ENCODE peak calls at places on chromosomes 11 and 22, in ten cellular contexts. One of them, this sample, is unnamed.

GRCh38 chr11:30583505-30584280 is 2.5 kb downstream of the MPPED2 start:
- DNase-seq in stimulated activated CD8-positive, alpha-beta memory T cell treated with anti-CD3 and anti-CD28 coated beads, Interleukin-4, amount 100 ng/mL, for 4 hours: no peak
- DNase-seq in effector memory CD8-positive, alpha-beta T cell: no peak
- DNase-seq in activated CD8-positive, alpha-beta T cell treated with anti-CD3 and anti-CD28 coated beads, Interleukin-2, amount 10 ng/mL, durations not matched to agents 7 days and 5 days: no peak
- DNase-seq in myocyte: no peak
- DNase-seq in 8988T: peak; percentile 29
- DNase-seq in endothelial cell: peak; percentile 8
- DNase-seq in NCI-H2029: no peak
- DNase-seq in adrenal gland: peak; percentile 15
- DNase-seq in bronchial epithelial cell: no peak
- DNase-seq in this sample: no peak

GRCh38 chr11:2420502-2421225 is 20.1 kb downstream of the TSSC4 start:
- DNase-seq in endothelial cell: peak; percentile 84
- DNase-seq in myocyte: peak; percentile 72
- DNase-seq in bronchial epithelial cell: peak; percentile 25
- DNase-seq in effector memory CD8-positive, alpha-beta T cell: peak; percentile 70
- DNase-seq in activated CD8-positive, alpha-beta T cell treated with anti-CD3 and anti-CD28 coated beads, Interleukin-2, amount 10 ng/mL, durations not matched to agents 7 days and 5 days: peak; percentile 78
- DNase-seq in 8988T: peak; percentile 100
- DNase-seq in NCI-H2029: peak; percentile 60
- DNase-seq in stimulated activated CD8-positive, alpha-beta memory T cell treated with anti-CD3 and anti-CD28 coated beads, Interleukin-4, amount 100 ng/mL, for 4 hours: peak; percentile 54
- DNase-seq in adrenal gland: peak; percentile 58
- DNase-seq in this sample: peak; percentile 69

GRCh38 chr11:93054881-93055280 is 85.4 kb downstream of the MTNR1B start:
- DNase-seq in bronchial epithelial cell: peak; percentile 99
- DNase-seq in 8988T: peak; percentile 32
- DNase-seq in activated CD8-positive, alpha-beta T cell treated with anti-CD3 and anti-CD28 coated beads, Interleukin-2, amount 10 ng/mL, durations not matched to agents 7 days and 5 days: no peak
- DNase-seq in myocyte: peak; percentile 87
- DNase-seq in endothelial cell: no peak
- DNase-seq in NCI-H2029: no peak
- DNase-seq in effector memory CD8-positive, alpha-beta T cell: no peak
- DNase-seq in stimulated activated CD8-positive, alpha-beta memory T cell treated with anti-CD3 and anti-CD28 coated beads, Interleukin-4, amount 100 ng/mL, for 4 hours: no peak
- DNase-seq in adrenal gland: peak; percentile 45
- DNase-seq in this sample: no peak

GRCh38 chr22:17332109-17332508 is 37.2 kb upstream of the CECR2 start:
- DNase-seq in activated CD8-positive, alpha-beta T cell treated with anti-CD3 and anti-CD28 coated beads, Interleukin-2, amount 10 ng/mL, durations not matched to agents 7 days and 5 days: no peak
- DNase-seq in bronchial epithelial cell: no peak
- DNase-seq in effector memory CD8-positive, alpha-beta T cell: no peak
- DNase-seq in adrenal gland: no peak
- DNase-seq in endothelial cell: no peak
- DNase-seq in stimulated activated CD8-positive, alpha-beta memory T cell treated with anti-CD3 and anti-CD28 coated beads, Interleukin-4, amount 100 ng/mL, for 4 hours: no peak
- DNase-seq in 8988T: no peak
- DNase-seq in NCI-H2029: no peak
- DNase-seq in myocyte: no peak
- DNase-seq in this sample: no peak

GRCh38 chr11:74417860-74418508 is 19.8 kb upstream of the PGM2L1 start:
- DNase-seq in effector memory CD8-positive, alpha-beta T cell: no peak
- DNase-seq in myocyte: peak; percentile 59
- DNase-seq in adrenal gland: no peak
- DNase-seq in bronchial epithelial cell: peak; percentile 5
- DNase-seq in stimulated activated CD8-positive, alpha-beta memory T cell treated with anti-CD3 and anti-CD28 coated beads, Interleukin-4, amount 100 ng/mL, for 4 hours: no peak
- DNase-seq in endothelial cell: no peak
- DNase-seq in NCI-H2029: no peak
- DNase-seq in activated CD8-positive, alpha-beta T cell treated with anti-CD3 and anti-CD28 coated beads, Interleukin-2, amount 10 ng/mL, durations not matched to agents 7 days and 5 days: no peak
- DNase-seq in 8988T: no peak
- DNase-seq in this sample: no peak

GRCh38 chr11:93504110-93505095 is 38.8 kb downstream of the SMCO4 start:
- DNase-seq in adrenal gland: no peak
- DNase-seq in activated CD8-positive, alpha-beta T cell treated with anti-CD3 and anti-CD28 coated beads, Interleukin-2, amount 10 ng/mL, durations not matched to agents 7 days and 5 days: no peak
- DNase-seq in bronchial epithelial cell: no peak
- DNase-seq in myocyte: no peak
- DNase-seq in stimulated activated CD8-positive, alpha-beta memory T cell treated with anti-CD3 and anti-CD28 coated beads, Interleukin-4, amount 100 ng/mL, for 4 hours: no peak
- DNase-seq in endothelial cell: no peak
- DNase-seq in effector memory CD8-positive, alpha-beta T cell: no peak
- DNase-seq in 8988T: no peak
- DNase-seq in NCI-H2029: no peak
- DNase-seq in this sample: no peak

GRCh38 chr11:37199082-37199481 is 601.0 kb upstream of the RAG2 start:
- DNase-seq in 8988T: no peak
- DNase-seq in adrenal gland: no peak
- DNase-seq in bronchial epithelial cell: no peak
- DNase-seq in myocyte: no peak
- DNase-seq in activated CD8-positive, alpha-beta T cell treated with anti-CD3 and anti-CD28 coated beads, Interleukin-2, amount 10 ng/mL, durations not matched to agents 7 days and 5 days: no peak
- DNase-seq in stimulated activated CD8-positive, alpha-beta memory T cell treated with anti-CD3 and anti-CD28 coated beads, Interleukin-4, amount 100 ng/mL, for 4 hours: no peak
- DNase-seq in effector memory CD8-positive, alpha-beta T cell: no peak
- DNase-seq in endothelial cell: no peak
- DNase-seq in NCI-H2029: no peak
- DNase-seq in this sample: no peak

GRCh38 chr11:125114518-125114917 is 3.1 kb upstream of the TMEM218 start:
- DNase-seq in bronchial epithelial cell: no peak
- DNase-seq in stimulated activated CD8-positive, alpha-beta memory T cell treated with anti-CD3 and anti-CD28 coated beads, Interleukin-4, amount 100 ng/mL, for 4 hours: no peak
- DNase-seq in effector memory CD8-positive, alpha-beta T cell: no peak
- DNase-seq in adrenal gland: no peak
- DNase-seq in activated CD8-positive, alpha-beta T cell treated with anti-CD3 and anti-CD28 coated beads, Interleukin-2, amount 10 ng/mL, durations not matched to agents 7 days and 5 days: peak; percentile 24
- DNase-seq in 8988T: no peak
- DNase-seq in endothelial cell: no peak
- DNase-seq in myocyte: no peak
- DNase-seq in NCI-H2029: no peak
- DNase-seq in this sample: no peak

GRCh38 chr11:45285931-45286632 is at the start of gene SYT13:
- DNase-seq in bronchial epithelial cell: no peak
- DNase-seq in NCI-H2029: peak; percentile 66
- DNase-seq in endothelial cell: peak; percentile 57
- DNase-seq in stimulated activated CD8-positive, alpha-beta memory T cell treated with anti-CD3 and anti-CD28 coated beads, Interleukin-4, amount 100 ng/mL, for 4 hours: no peak
- DNase-seq in adrenal gland: no peak
- DNase-seq in effector memory CD8-positive, alpha-beta T cell: no peak
- DNase-seq in myocyte: no peak
- DNase-seq in 8988T: no peak
- DNase-seq in activated CD8-positive, alpha-beta T cell treated with anti-CD3 and anti-CD28 coated beads, Interleukin-2, amount 10 ng/mL, durations not matched to agents 7 days and 5 days: no peak
- DNase-seq in this sample: no peak

GRCh38 chr22:39932918-39933649 is 27.1 kb upstream of the TMA7B start:
- DNase-seq in bronchial epithelial cell: peak; percentile 13
- DNase-seq in activated CD8-positive, alpha-beta T cell treated with anti-CD3 and anti-CD28 coated beads, Interleukin-2, amount 10 ng/mL, durations not matched to agents 7 days and 5 days: peak; percentile 83
- DNase-seq in myocyte: peak; percentile 12
- DNase-seq in stimulated activated CD8-positive, alpha-beta memory T cell treated with anti-CD3 and anti-CD28 coated beads, Interleukin-4, amount 100 ng/mL, for 4 hours: no peak
- DNase-seq in effector memory CD8-positive, alpha-beta T cell: peak; percentile 53
- DNase-seq in endothelial cell: peak; percentile 55
- DNase-seq in 8988T: peak; percentile 20
- DNase-seq in adrenal gland: no peak
- DNase-seq in NCI-H2029: no peak
- DNase-seq in this sample: peak; percentile 36

GRCh38 chr11:134067486-134067885 is 1.4 kb upstream of the JAM3 start:
- DNase-seq in endothelial cell: no peak
- DNase-seq in stimulated activated CD8-positive, alpha-beta memory T cell treated with anti-CD3 and anti-CD28 coated beads, Interleukin-4, amount 100 ng/mL, for 4 hours: no peak
- DNase-seq in effector memory CD8-positive, alpha-beta T cell: no peak
- DNase-seq in adrenal gland: no peak
- DNase-seq in 8988T: no peak
- DNase-seq in activated CD8-positive, alpha-beta T cell treated with anti-CD3 and anti-CD28 coated beads, Interleukin-2, amount 10 ng/mL, durations not matched to agents 7 days and 5 days: no peak
- DNase-seq in bronchial epithelial cell: no peak
- DNase-seq in myocyte: no peak
- DNase-seq in NCI-H2029: no peak
- DNase-seq in this sample: no peak

GRCh38 chr22:35615156-35615555 is 2.0 kb downstream of the MB start:
- DNase-seq in myocyte: no peak
- DNase-seq in bronchial epithelial cell: no peak
- DNase-seq in adrenal gland: no peak
- DNase-seq in NCI-H2029: no peak
- DNase-seq in activated CD8-positive, alpha-beta T cell treated with anti-CD3 and anti-CD28 coated beads, Interleukin-2, amount 10 ng/mL, durations not matched to agents 7 days and 5 days: no peak
- DNase-seq in stimulated activated CD8-positive, alpha-beta memory T cell treated with anti-CD3 and anti-CD28 coated beads, Interleukin-4, amount 100 ng/mL, for 4 hours: no peak
- DNase-seq in endothelial cell: no peak
- DNase-seq in effector memory CD8-positive, alpha-beta T cell: no peak
- DNase-seq in 8988T: no peak
- DNase-seq in this sample: no peak

GRCh38 chr11:45603930-45604682 is 61.3 kb downstream of the CHST1 start:
- DNase-seq in adrenal gland: no peak
- DNase-seq in NCI-H2029: no peak
- DNase-seq in bronchial epithelial cell: no peak
- DNase-seq in endothelial cell: peak; percentile 62
- DNase-seq in stimulated activated CD8-positive, alpha-beta memory T cell treated with anti-CD3 and anti-CD28 coated beads, Interleukin-4, amount 100 ng/mL, for 4 hours: no peak
- DNase-seq in 8988T: no peak
- DNase-seq in effector memory CD8-positive, alpha-beta T cell: no peak
- DNase-seq in activated CD8-positive, alpha-beta T cell treated with anti-CD3 and anti-CD28 coated beads, Interleukin-2, amount 10 ng/mL, durations not matched to agents 7 days and 5 days: no peak
- DNase-seq in myocyte: no peak
- DNase-seq in this sample: no peak

GRCh38 chr22:46092646-46093410 is 57.5 kb upstream of the PPARA start:
- DNase-seq in myocyte: peak; percentile 42
- DNase-seq in 8988T: no peak
- DNase-seq in NCI-H2029: no peak
- DNase-seq in stimulated activated CD8-positive, alpha-beta memory T cell treated with anti-CD3 and anti-CD28 coated beads, Interleukin-4, amount 100 ng/mL, for 4 hours: no peak
- DNase-seq in bronchial epithelial cell: no peak
- DNase-seq in activated CD8-positive, alpha-beta T cell treated with anti-CD3 and anti-CD28 coated beads, Interleukin-2, amount 10 ng/mL, durations not matched to agents 7 days and 5 days: no peak
- DNase-seq in adrenal gland: no peak
- DNase-seq in endothelial cell: no peak
- DNase-seq in effector memory CD8-positive, alpha-beta T cell: no peak
- DNase-seq in this sample: no peak

GRCh38 chr22:46972256-46972655 is 209.8 kb downstream of the TBC1D22A start:
- DNase-seq in bronchial epithelial cell: no peak
- DNase-seq in activated CD8-positive, alpha-beta T cell treated with anti-CD3 and anti-CD28 coated beads, Interleukin-2, amount 10 ng/mL, durations not matched to agents 7 days and 5 days: no peak
- DNase-seq in effector memory CD8-positive, alpha-beta T cell: no peak
- DNase-seq in stimulated activated CD8-positive, alpha-beta memory T cell treated with anti-CD3 and anti-CD28 coated beads, Interleukin-4, amount 100 ng/mL, for 4 hours: no peak
- DNase-seq in NCI-H2029: no peak
- DNase-seq in endothelial cell: no peak
- DNase-seq in adrenal gland: no peak
- DNase-seq in myocyte: no peak
- DNase-seq in 8988T: no peak
- DNase-seq in this sample: no peak

GRCh38 chr22:38040953-38041759 is 16.0 kb upstream of the PICK1 start:
- DNase-seq in stimulated activated CD8-positive, alpha-beta memory T cell treated with anti-CD3 and anti-CD28 coated beads, Interleukin-4, amount 100 ng/mL, for 4 hours: no peak
- DNase-seq in adrenal gland: no peak
- DNase-seq in 8988T: no peak
- DNase-seq in myocyte: no peak
- DNase-seq in effector memory CD8-positive, alpha-beta T cell: no peak
- DNase-seq in endothelial cell: no peak
- DNase-seq in activated CD8-positive, alpha-beta T cell treated with anti-CD3 and anti-CD28 coated beads, Interleukin-2, amount 10 ng/mL, durations not matched to agents 7 days and 5 days: no peak
- DNase-seq in NCI-H2029: no peak
- DNase-seq in bronchial epithelial cell: no peak
- DNase-seq in this sample: no peak

GRCh38 chr11:62627718-62628117 is 5.9 kb upstream of the B3GAT3 start:
- DNase-seq in adrenal gland: no peak
- DNase-seq in 8988T: no peak
- DNase-seq in NCI-H2029: no peak
- DNase-seq in bronchial epithelial cell: no peak
- DNase-seq in myocyte: no peak
- DNase-seq in effector memory CD8-positive, alpha-beta T cell: no peak
- DNase-seq in stimulated activated CD8-positive, alpha-beta memory T cell treated with anti-CD3 and anti-CD28 coated beads, Interleukin-4, amount 100 ng/mL, for 4 hours: no peak
- DNase-seq in activated CD8-positive, alpha-beta T cell treated with anti-CD3 and anti-CD28 coated beads, Interleukin-2, amount 10 ng/mL, durations not matched to agents 7 days and 5 days: no peak
- DNase-seq in endothelial cell: no peak
- DNase-seq in this sample: no peak

GRCh38 chr22:19406281-19406811 is 25.2 kb downstream of the HIRA start:
- DNase-seq in activated CD8-positive, alpha-beta T cell treated with anti-CD3 and anti-CD28 coated beads, Interleukin-2, amount 10 ng/mL, durations not matched to agents 7 days and 5 days: no peak
- DNase-seq in NCI-H2029: no peak
- DNase-seq in 8988T: no peak
- DNase-seq in myocyte: no peak
- DNase-seq in bronchial epithelial cell: no peak
- DNase-seq in endothelial cell: no peak
- DNase-seq in effector memory CD8-positive, alpha-beta T cell: no peak
- DNase-seq in stimulated activated CD8-positive, alpha-beta memory T cell treated with anti-CD3 and anti-CD28 coated beads, Interleukin-4, amount 100 ng/mL, for 4 hours: no peak
- DNase-seq in adrenal gland: no peak
- DNase-seq in this sample: no peak

GRCh38 chr11:66510271-66510989 is at the start of gene BBS1:
- DNase-seq in bronchial epithelial cell: peak; percentile 50
- DNase-seq in effector memory CD8-positive, alpha-beta T cell: peak; percentile 78
- DNase-seq in endothelial cell: peak; percentile 85
- DNase-seq in 8988T: peak; percentile 93
- DNase-seq in NCI-H2029: peak; percentile 72
- DNase-seq in activated CD8-positive, alpha-beta T cell treated with anti-CD3 and anti-CD28 coated beads, Interleukin-2, amount 10 ng/mL, durations not matched to agents 7 days and 5 days: peak; percentile 83
- DNase-seq in myocyte: peak; percentile 81
- DNase-seq in adrenal gland: peak; percentile 82
- DNase-seq in stimulated activated CD8-positive, alpha-beta memory T cell treated with anti-CD3 and anti-CD28 coated beads, Interleukin-4, amount 100 ng/mL, for 4 hours: peak; percentile 67
- DNase-seq in this sample: peak; percentile 64

GRCh38 chr11:37061426-37061825 is 463.4 kb upstream of the RAG2 start:
- DNase-seq in activated CD8-positive, alpha-beta T cell treated with anti-CD3 and anti-CD28 coated beads, Interleukin-2, amount 10 ng/mL, durations not matched to agents 7 days and 5 days: no peak
- DNase-seq in stimulated activated CD8-positive, alpha-beta memory T cell treated with anti-CD3 and anti-CD28 coated beads, Interleukin-4, amount 100 ng/mL, for 4 hours: no peak
- DNase-seq in adrenal gland: no peak
- DNase-seq in effector memory CD8-positive, alpha-beta T cell: no peak
- DNase-seq in myocyte: no peak
- DNase-seq in endothelial cell: no peak
- DNase-seq in 8988T: no peak
- DNase-seq in bronchial epithelial cell: peak; percentile 1
- DNase-seq in NCI-H2029: no peak
- DNase-seq in this sample: no peak

GRCh38 chr11:130785376-130786110 is 130.7 kb downstream of the SNX19 start:
- DNase-seq in 8988T: no peak
- DNase-seq in NCI-H2029: no peak
- DNase-seq in effector memory CD8-positive, alpha-beta T cell: no peak
- DNase-seq in endothelial cell: no peak
- DNase-seq in activated CD8-positive, alpha-beta T cell treated with anti-CD3 and anti-CD28 coated beads, Interleukin-2, amount 10 ng/mL, durations not matched to agents 7 days and 5 days: no peak
- DNase-seq in myocyte: peak; percentile 46
- DNase-seq in adrenal gland: no peak
- DNase-seq in bronchial epithelial cell: peak; percentile 41
- DNase-seq in stimulated activated CD8-positive, alpha-beta memory T cell treated with anti-CD3 and anti-CD28 coated beads, Interleukin-4, amount 100 ng/mL, for 4 hours: no peak
- DNase-seq in this sample: no peak

GRCh38 chr11:67463680-67464410 is 5.2 kb downstream of the TMEM134 start:
- DNase-seq in activated CD8-positive, alpha-beta T cell treated with anti-CD3 and anti-CD28 coated beads, Interleukin-2, amount 10 ng/mL, durations not matched to agents 7 days and 5 days: no peak
- DNase-seq in NCI-H2029: no peak
- DNase-seq in bronchial epithelial cell: peak; percentile 60
- DNase-seq in 8988T: no peak
- DNase-seq in adrenal gland: peak; percentile 98
- DNase-seq in myocyte: peak; percentile 69
- DNase-seq in stimulated activated CD8-positive, alpha-beta memory T cell treated with anti-CD3 and anti-CD28 coated beads, Interleukin-4, amount 100 ng/mL, for 4 hours: no peak
- DNase-seq in effector memory CD8-positive, alpha-beta T cell: no peak
- DNase-seq in endothelial cell: no peak
- DNase-seq in this sample: no peak

GRCh38 chr11:11534981-11535380 is 86.8 kb downstream of the GALNT18 start:
- DNase-seq in bronchial epithelial cell: no peak
- DNase-seq in myocyte: peak; percentile 88
- DNase-seq in 8988T: no peak
- DNase-seq in stimulated activated CD8-positive, alpha-beta memory T cell treated with anti-CD3 and anti-CD28 coated beads, Interleukin-4, amount 100 ng/mL, for 4 hours: no peak
- DNase-seq in activated CD8-positive, alpha-beta T cell treated with anti-CD3 and anti-CD28 coated beads, Interleukin-2, amount 10 ng/mL, durations not matched to agents 7 days and 5 days: no peak
- DNase-seq in effector memory CD8-positive, alpha-beta T cell: no peak
- DNase-seq in adrenal gland: no peak
- DNase-seq in NCI-H2029: peak; percentile 88
- DNase-seq in endothelial cell: no peak
- DNase-seq in this sample: no peak

GRCh38 chr11:72812968-72813739 is 1.1 kb upstream of the ATG16L2 start:
- DNase-seq in adrenal gland: peak; percentile 61
- DNase-seq in activated CD8-positive, alpha-beta T cell treated with anti-CD3 and anti-CD28 coated beads, Interleukin-2, amount 10 ng/mL, durations not matched to agents 7 days and 5 days: peak; percentile 82
- DNase-seq in 8988T: peak; percentile 86
- DNase-seq in myocyte: peak; percentile 76
- DNase-seq in effector memory CD8-positive, alpha-beta T cell: peak; percentile 69
- DNase-seq in stimulated activated CD8-positive, alpha-beta memory T cell treated with anti-CD3 and anti-CD28 coated beads, Interleukin-4, amount 100 ng/mL, for 4 hours: peak; percentile 66
- DNase-seq in NCI-H2029: no peak
- DNase-seq in endothelial cell: peak; percentile 61
- DNase-seq in bronchial epithelial cell: peak; percentile 72
- DNase-seq in this sample: peak; percentile 57

GRCh38 chr11:72446929-72447753 is 12.8 kb upstream of the CLPB start:
- DNase-seq in bronchial epithelial cell: peak; percentile 69
- DNase-seq in myocyte: peak; percentile 70
- DNase-seq in effector memory CD8-positive, alpha-beta T cell: no peak
- DNase-seq in activated CD8-positive, alpha-beta T cell treated with anti-CD3 and anti-CD28 coated beads, Interleukin-2, amount 10 ng/mL, durations not matched to agents 7 days and 5 days: peak; percentile 38
- DNase-seq in adrenal gland: no peak
- DNase-seq in stimulated activated CD8-positive, alpha-beta memory T cell treated with anti-CD3 and anti-CD28 coated beads, Interleukin-4, amount 100 ng/mL, for 4 hours: no peak
- DNase-seq in NCI-H2029: peak; percentile 27
- DNase-seq in 8988T: peak; percentile 35
- DNase-seq in endothelial cell: peak; percentile 24
- DNase-seq in this sample: peak; percentile 27

GRCh38 chr11:34208266-34209135 is 103.1 kb downstream of the NAT10 start:
- DNase-seq in effector memory CD8-positive, alpha-beta T cell: no peak
- DNase-seq in activated CD8-positive, alpha-beta T cell treated with anti-CD3 and anti-CD28 coated beads, Interleukin-2, amount 10 ng/mL, durations not matched to agents 7 days and 5 days: no peak
- DNase-seq in adrenal gland: peak; percentile 63
- DNase-seq in myocyte: no peak
- DNase-seq in 8988T: no peak
- DNase-seq in endothelial cell: no peak
- DNase-seq in bronchial epithelial cell: peak; percentile 82
- DNase-seq in stimulated activated CD8-positive, alpha-beta memory T cell treated with anti-CD3 and anti-CD28 coated beads, Interleukin-4, amount 100 ng/mL, for 4 hours: no peak
- DNase-seq in NCI-H2029: no peak
- DNase-seq in this sample: no peak

GRCh38 chr22:22422629-22423112 is 85.9 kb downstream of the ZNF280B start:
- DNase-seq in activated CD8-positive, alpha-beta T cell treated with anti-CD3 and anti-CD28 coated beads, Interleukin-2, amount 10 ng/mL, durations not matched to agents 7 days and 5 days: peak; percentile 83
- DNase-seq in stimulated activated CD8-positive, alpha-beta memory T cell treated with anti-CD3 and anti-CD28 coated beads, Interleukin-4, amount 100 ng/mL, for 4 hours: peak; percentile 31
- DNase-seq in 8988T: peak; percentile 21
- DNase-seq in NCI-H2029: peak; percentile 42
- DNase-seq in adrenal gland: peak; percentile 63
- DNase-seq in bronchial epithelial cell: peak; percentile 46
- DNase-seq in effector memory CD8-positive, alpha-beta T cell: peak; percentile 43
- DNase-seq in myocyte: peak; percentile 96
- DNase-seq in endothelial cell: peak; percentile 80
- DNase-seq in this sample: peak; percentile 55

GRCh38 chr22:43572710-43573109 is 160.9 kb downstream of the MPPED1 start:
- DNase-seq in stimulated activated CD8-positive, alpha-beta memory T cell treated with anti-CD3 and anti-CD28 coated beads, Interleukin-4, amount 100 ng/mL, for 4 hours: no peak
- DNase-seq in adrenal gland: no peak
- DNase-seq in NCI-H2029: no peak
- DNase-seq in effector memory CD8-positive, alpha-beta T cell: no peak
- DNase-seq in endothelial cell: no peak
- DNase-seq in 8988T: no peak
- DNase-seq in activated CD8-positive, alpha-beta T cell treated with anti-CD3 and anti-CD28 coated beads, Interleukin-2, amount 10 ng/mL, durations not matched to agents 7 days and 5 days: no peak
- DNase-seq in bronchial epithelial cell: no peak
- DNase-seq in myocyte: no peak
- DNase-seq in this sample: no peak